ENCODE peak calls at places on chromosome 5, in eight cellular contexts. K is GM23338, F is neural progenitor cell, V is HCT116, E is PC-3, Z is hepatocyte, A is OCI-LY7, M is SK-N-SH. T is an unnamed sample.

GRCh38 chr5:11903614-11904269 is 504 bp downstream of the CTNND2 start:
- DNase-seq in K (peak; percentile 73), F (peak; percentile 90), V (no peak), E (peak; percentile 57), Z (peak; percentile 86), A (no peak), M (peak; percentile 68), T (peak; percentile 72)

GRCh38 chr5:134568761-134569725 is 43.6 kb downstream of the JADE2 start:
- DNase-seq in K (no peak), F (peak; percentile 47), V (no peak), E (peak; percentile 30), Z (no peak), A (no peak), M (peak; percentile 87), T (no peak)

GRCh38 chr5:164422400-164422799 is 917.0 kb downstream of the MAT2B start:
- DNase-seq in K (peak; percentile 75), F (peak; percentile 72), V (no peak), E (no peak), Z (peak; percentile 49), A (no peak), M (no peak), T (no peak)

GRCh38 chr5:465591-466403 is 22.8 kb downstream of the EXOC3 start:
- DNase-seq in K (no peak), F (no peak), V (no peak), E (no peak), Z (no peak), A (no peak), M (no peak), T (no peak)

GRCh38 chr5:42756630-42757601 is at the start of gene CCDC152:
- DNase-seq in K (peak; percentile 89), F (peak; percentile 58), V (no peak), E (peak; percentile 48), Z (no peak), A (no peak), M (peak; percentile 74), T (no peak)

GRCh38 chr5:14309864-14310531 is 166.9 kb downstream of the TRIO start:
- DNase-seq in K (no peak), F (no peak), V (no peak), E (no peak), Z (no peak), A (no peak), M (no peak), T (no peak)

GRCh38 chr5:181045316-181045715 is 5.2 kb downstream of the BTNL9 start:
- DNase-seq in K (no peak), F (no peak), V (no peak), E (no peak), Z (no peak), A (peak; percentile 75), M (no peak), T (no peak)

GRCh38 chr5:163757344-163757743 is 251.9 kb downstream of the MAT2B start:
- DNase-seq in K (no peak), F (no peak), V (no peak), E (no peak), Z (no peak), A (no peak), M (no peak), T (no peak)

GRCh38 chr5:125298258-125298657 is 551.8 kb upstream of the ZNF608 start:
- DNase-seq in K (peak; percentile 8), F (no peak), V (no peak), E (peak; percentile 62), Z (no peak), A (no peak), M (no peak), T (no peak)

GRCh38 chr5:96885518-96886338 is 9.4 kb downstream of the ERAP2 start:
- DNase-seq in K (no peak), F (no peak), V (no peak), E (no peak), Z (no peak), A (peak; percentile 84), M (no peak), T (peak; percentile 75)

GRCh38 chr5:766666-767431 is 17.7 kb downstream of the ZDHHC11B start:
- DNase-seq in K (no peak), F (no peak), V (no peak), E (no peak), Z (no peak), A (no peak), M (peak; percentile 36), T (no peak)

GRCh38 chr5:33049298-33049697 is 338.2 kb downstream of the NPR3 start:
- DNase-seq in K (no peak), F (no peak), V (peak; percentile 69), E (peak; percentile 82), Z (no peak), A (no peak), M (no peak), T (no peak)

GRCh38 chr5:154474267-154474956 is 3.6 kb downstream of the HAND1 start:
- DNase-seq in K (peak; percentile 12), F (peak; percentile 24), V (no peak), E (no peak), Z (no peak), A (no peak), M (no peak), T (no peak)

GRCh38 chr5:126917918-126918623 is 112.3 kb downstream of the MARCHF3 start:
- DNase-seq in K (peak; percentile 67), F (peak; percentile 63), V (no peak), E (peak; percentile 87), Z (peak; percentile 55), A (no peak), M (peak; percentile 77), T (no peak)

GRCh38 chr5:38553001-38553521 is 3.4 kb downstream of the LIFR start:
- DNase-seq in K (no peak), F (no peak), V (no peak), E (no peak), Z (no peak), A (no peak), M (no peak), T (no peak)

GRCh38 chr5:72106922-72107873 is at the start of gene MAP1B:
- DNase-seq in K (peak; percentile 98), F (peak; percentile 98), V (no peak), E (peak; percentile 32), Z (peak; percentile 76), A (no peak), M (peak; percentile 90), T (no peak)

GRCh38 chr5:128536861-128537305 is 1.2 kb downstream of the FBN2 start:
- DNase-seq in K (peak; percentile 55), F (peak; percentile 76), V (no peak), E (no peak), Z (peak; percentile 65), A (no peak), M (peak; percentile 6), T (no peak)

GRCh38 chr5:61966991-61967390 is 339.0 kb upstream of the KIF2A start:
- DNase-seq in K (peak; percentile 3), F (no peak), V (no peak), E (no peak), Z (peak; percentile 24), A (no peak), M (no peak), T (no peak)

GRCh38 chr5:166907314-166907713 is 1384.1 kb upstream of the WWC1 start:
- DNase-seq in K (no peak), F (no peak), V (no peak), E (peak; percentile 8), Z (no peak), A (no peak), M (no peak), T (no peak)

GRCh38 chr5:93649234-93649900 is 66.3 kb downstream of the NR2F1 start:
- DNase-seq in K (peak; percentile 21), F (no peak), V (no peak), E (no peak), Z (no peak), A (no peak), M (no peak), T (no peak)

GRCh38 chr5:66551338-66551737 is 44.9 kb upstream of the MAST4 start:
- DNase-seq in K (no peak), F (no peak), V (no peak), E (no peak), Z (no peak), A (no peak), M (no peak), T (no peak)

DNA sequence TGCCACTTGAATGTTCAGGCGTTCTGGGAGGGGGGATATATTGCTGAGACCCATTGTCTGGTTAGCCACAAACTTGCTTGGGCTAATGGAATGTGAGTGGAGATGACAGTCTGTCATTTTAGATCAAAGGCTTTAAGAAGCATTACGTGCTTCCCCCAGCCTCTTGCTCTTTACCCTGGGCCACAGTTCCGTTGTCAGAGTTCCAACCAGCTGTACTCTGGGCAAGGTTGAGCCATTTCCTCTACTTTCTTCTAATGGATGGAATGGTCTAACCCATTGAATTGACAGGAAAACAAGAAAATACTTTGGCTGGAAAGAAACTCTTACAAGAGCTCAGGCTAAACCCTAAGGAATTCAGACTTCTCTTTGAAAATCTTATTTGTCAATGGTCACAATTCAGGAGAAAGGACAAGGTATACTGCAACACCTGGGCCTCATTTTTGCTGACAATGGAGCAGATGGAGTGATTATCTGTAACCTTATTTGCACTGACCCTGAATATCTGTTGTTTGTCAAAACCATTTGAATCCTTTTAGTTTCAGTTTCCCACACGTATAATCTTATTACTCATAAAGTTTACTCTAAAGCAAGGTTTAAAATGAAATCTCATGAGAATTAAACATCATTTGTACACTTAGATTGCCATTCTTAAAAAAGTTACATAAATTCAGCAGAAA is 231.4 kb downstream of the PDE4D start:
- DNase-seq in K (peak; percentile 10), F (no peak), V (no peak), E (no peak), Z (no peak), A (peak; percentile 10), M (peak; percentile 40), T (peak; percentile 84)
- TF ChIP-seq EZH2phosphoT487 in K (no peak), F (no peak), V (no peak), E (no peak), Z (no peak), A (no peak), M (no peak), T (no peak)

DNA sequence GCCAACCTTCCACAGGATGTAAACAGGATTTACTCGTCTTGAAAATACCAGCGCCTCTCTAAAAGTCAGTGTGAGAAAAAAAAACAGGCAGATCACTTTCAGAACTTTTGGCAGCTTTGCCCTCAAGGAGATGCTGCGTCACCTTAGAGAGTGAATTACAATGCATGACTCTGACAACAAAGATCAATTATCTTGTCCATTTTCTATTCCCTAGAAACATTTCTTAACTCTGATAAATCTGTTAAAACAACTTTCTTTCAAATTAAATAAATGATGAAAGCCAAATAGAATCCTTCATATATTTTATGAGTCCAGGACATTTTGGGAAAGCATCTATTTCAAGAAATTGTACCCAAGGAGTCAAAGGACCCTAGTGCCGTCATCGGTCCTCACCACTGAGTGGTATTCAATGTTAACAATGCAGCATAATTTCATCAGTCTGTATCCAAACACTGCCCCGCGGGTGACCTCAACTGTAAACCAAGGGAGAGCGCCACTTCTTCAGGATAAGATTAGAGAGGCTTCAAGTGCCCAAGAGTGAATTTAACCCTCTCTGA is 536.0 kb downstream of the PDE4D start:
- DNase-seq in K (peak; percentile 44), F (peak; percentile 33), V (no peak), E (no peak), Z (peak; percentile 27), A (no peak), M (no peak), T (no peak)
- H3K4me3 ChIP-seq in K (no peak overlapping the region), F (no peak overlapping the region), V (no peak overlapping the region), E (no peak overlapping the region), Z (no peak overlapping the region), A (no peak overlapping the region), M (no peak overlapping the region), T (no peak overlapping the region)

GRCh38 chr5:112419050-112419595 is at the start of gene EPB41L4A:
- DNase-seq in K (peak; percentile 74), F (peak; percentile 80), V (no peak), E (no peak), Z (peak; percentile 54), A (no peak), M (peak; percentile 74), T (peak; percentile 17)
- TF ChIP-seq CTCF in K (no peak), F (no peak), V (no peak), E (no peak), Z (no peak), A (no peak), M (no peak), T (no peak)

GRCh38 chr5:106489004-106489403 is 1181.7 kb downstream of the EFNA5 start:
- DNase-seq in K (no peak), F (no peak), V (no peak), E (peak; percentile 10), Z (no peak), A (no peak), M (no peak), T (no peak)
- TF ChIP-seq EZH2phosphoT487 in K (no peak), F (no peak), V (no peak), E (no peak), Z (no peak), A (no peak), M (no peak), T (no peak)

T was measured in MM.1S.